ENCODE peak calls at places on chromosomes 12 and 14, in ten cellular contexts. X is CD4-positive, alpha-beta memory T cell; E is heart left ventricle; Y is CD8-positive, alpha-beta memory T cell; T is mammary epithelial cell; U is testis; C is PC-3; J is pancreas; W is tibial nerve; L is mesendoderm. O is an unnamed sample.
A peak's percentile ranks its signal among the peaks of the same experiment; 100 is the strongest.

GRCh38 chr14:54362089-54362504 is 34.7 kb upstream of the CDKN3 start:
- DNase-seq in X (no peak), E (no peak), Y (no peak), T (no peak), U (no peak), C (no peak), J (no peak), W (no peak), L (peak; percentile 34), O (no peak)

GRCh38 chr12:48779869-48780268 is 9.0 kb downstream of the ADCY6 start:
- DNase-seq in X (no peak), E (peak; percentile 89), Y (no peak), T (no peak), U (no peak), C (no peak), J (no peak), W (peak; percentile 17), L (no peak), O (no peak)

GRCh38 chr14:88385212-88386101 is at the start of gene SPATA7:
- DNase-seq in X (peak; percentile 70), E (peak; percentile 95), Y (peak; percentile 69), T (peak; percentile 81), U (peak; percentile 99), C (peak; percentile 93), J (peak; percentile 89), W (peak; percentile 91), L (peak; percentile 96), O (peak; percentile 88)

GRCh38 chr12:94609917-94610443 is 40.4 kb downstream of the TMCC3 start:
- DNase-seq in X (no peak), E (no peak), Y (no peak), T (no peak), U (no peak), C (no peak), J (no peak), W (no peak), L (no peak), O (no peak)

GRCh38 chr12:90839340-90839739 is 115.6 kb downstream of the CCER1 start:
- DNase-seq in X (no peak), E (no peak), Y (no peak), T (no peak), U (no peak), C (no peak), J (no peak), W (no peak), L (no peak), O (no peak)

GRCh38 chr12:117390866-117391265 is 29.4 kb upstream of the NOS1 start:
- DNase-seq in X (no peak), E (no peak), Y (no peak), T (no peak), U (no peak), C (no peak), J (no peak), W (no peak), L (no peak), O (no peak)

GRCh38 chr12:77229640-77230442 is 164.5 kb upstream of the E2F7 start:
- DNase-seq in X (no peak), E (no peak), Y (no peak), T (no peak), U (no peak), C (peak; percentile 6), J (no peak), W (no peak), L (peak; percentile 31), O (no peak)

GRCh38 chr12:39186744-39187143 is 256.2 kb downstream of the KIF21A start:
- DNase-seq in X (no peak), E (no peak), Y (no peak), T (no peak), U (peak; percentile 14), C (no peak), J (no peak), W (no peak), L (no peak), O (no peak)

GRCh38 chr14:98070521-98070920 is 1201.5 kb downstream of the BCL11B start:
- DNase-seq in X (no peak), E (no peak), Y (no peak), T (no peak), U (no peak), C (no peak), J (no peak), W (no peak), L (peak; percentile 5), O (peak; percentile 1)

GRCh38 chr14:98954347-98955000 is 317.5 kb downstream of the BCL11B start:
- DNase-seq in X (no peak), E (no peak), Y (no peak), T (no peak), U (no peak), C (no peak), J (no peak), W (no peak), L (no peak), O (no peak)

GRCh38 chr12:123142948-123143752 is 7.7 kb downstream of the PITPNM2 start:
- DNase-seq in X (no peak), E (no peak), Y (no peak), T (no peak), U (no peak), C (no peak), J (no peak), W (no peak), L (no peak), O (no peak)

GRCh38 chr12:123142518-123142840 is 8.4 kb downstream of the PITPNM2 start:
- DNase-seq in X (no peak), E (no peak), Y (no peak), T (no peak), U (no peak), C (no peak), J (no peak), W (no peak), L (no peak), O (no peak)

GRCh38 chr12:123143753-123144461 is 7.0 kb downstream of the PITPNM2 start:
- DNase-seq in X (no peak), E (no peak), Y (no peak), T (no peak), U (no peak), C (no peak), J (no peak), W (no peak), L (no peak), O (no peak)

GRCh38 chr12:123148223-123148622 is 2.7 kb downstream of the PITPNM2 start:
- DNase-seq in X (no peak), E (no peak), Y (no peak), T (no peak), U (no peak), C (no peak), J (no peak), W (no peak), L (no peak), O (no peak)

GRCh38 chr12:123145211-123145610 is 5.7 kb downstream of the PITPNM2 start:
- DNase-seq in X (no peak), E (no peak), Y (no peak), T (no peak), U (no peak), C (no peak), J (no peak), W (no peak), L (no peak), O (no peak)
- H3K4me1 ChIP-seq in X (peaks cover 19% of the 10 kb centered on the region), E (peaks cover 52% of the 10 kb centered on the region), Y (peaks cover 27% of the 10 kb centered on the region), T (peaks cover 33% of the 10 kb centered on the region), U (peaks cover 52% of the 10 kb centered on the region), C (peaks cover 34% of the 10 kb centered on the region), J (peaks cover 9% of the 10 kb centered on the region), W (no peaks in the 10 kb centered on the region), L (no peaks in the 10 kb centered on the region), O (peaks cover 16% of the 10 kb centered on the region)

GRCh38 chr14:67821121-67821520 is 1.5 kb downstream of the RAD51B start:
- DNase-seq in X (no peak), E (no peak), Y (no peak), T (no peak), U (no peak), C (no peak), J (no peak), W (no peak), L (no peak), O (no peak)
- H3K4me3 ChIP-seq in X (no peak overlapping the region), E (no peak overlapping the region), Y (no peak overlapping the region), T (no peak overlapping the region), U (no peak overlapping the region), C (peak overlapping the region; percentile 91), J (no peak overlapping the region), W (no peak overlapping the region), L (no peak overlapping the region), O (peak overlapping the region; percentile 90)

GRCh38 chr14:74403619-74404417 is 22.2 kb downstream of the SYNDIG1L start:
- DNase-seq in X (no peak), E (no peak), Y (no peak), T (no peak), U (no peak), C (no peak), J (no peak), W (no peak), L (no peak), O (no peak)

GRCh38 chr14:74402264-74403251 is 23.5 kb downstream of the SYNDIG1L start:
- DNase-seq in X (no peak), E (no peak), Y (no peak), T (no peak), U (no peak), C (no peak), J (no peak), W (no peak), L (no peak), O (no peak)

GRCh38 chr14:74401504-74402241 is 24.3 kb downstream of the SYNDIG1L start:
- DNase-seq in X (peak; percentile 52), E (peak; percentile 35), Y (peak; percentile 71), T (no peak), U (peak; percentile 26), C (no peak), J (no peak), W (peak; percentile 9), L (peak; percentile 92), O (peak; percentile 73)

GRCh38 chr14:74400328-74400727 is 25.7 kb downstream of the SYNDIG1L start:
- DNase-seq in X (no peak), E (no peak), Y (no peak), T (no peak), U (no peak), C (no peak), J (no peak), W (no peak), L (peak; percentile 93), O (no peak)

DNA sequence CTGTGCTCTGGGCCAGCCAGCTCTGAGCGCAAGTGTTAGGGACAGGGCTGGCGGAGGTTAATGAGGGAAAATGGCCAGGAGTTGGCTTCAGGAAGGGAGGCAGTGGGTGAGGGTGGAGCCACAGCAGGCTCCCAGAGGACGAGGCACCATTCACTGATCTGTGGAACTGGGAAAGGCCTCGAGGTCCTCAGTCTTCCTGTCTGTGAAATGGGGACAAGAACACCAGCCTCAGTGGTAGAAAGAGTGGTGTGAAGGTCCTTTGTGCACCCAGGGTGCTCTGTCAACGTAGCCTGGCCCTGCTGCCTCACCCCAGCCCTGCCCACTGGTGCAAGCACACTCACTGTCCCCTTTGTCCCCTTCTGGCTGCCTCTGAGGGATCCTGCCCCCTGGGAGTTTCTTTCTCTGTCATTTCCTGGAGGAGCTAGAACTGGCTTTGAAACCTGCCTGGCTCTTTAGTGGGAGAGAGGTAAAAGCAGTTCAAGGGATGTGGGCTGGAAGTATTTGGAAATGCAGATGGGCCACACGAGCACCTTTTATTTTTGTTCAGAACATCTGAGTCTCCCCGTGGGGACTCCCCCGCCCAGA is 25.0 kb downstream of the SYNDIG1L start:
- DNase-seq in X (no peak), E (no peak), Y (no peak), T (no peak), U (no peak), C (no peak), J (no peak), W (no peak), L (peak; percentile 44), O (no peak)
- H3K27me3 ChIP-seq in X (no peaks in the 10 kb centered on the region), E (no peaks in the 10 kb centered on the region), Y (no peaks in the 10 kb centered on the region), T (peaks cover 2% of the 10 kb centered on the region), U (no peaks in the 10 kb centered on the region), C (peaks cover 50% of the 10 kb centered on the region), J (no peaks in the 10 kb centered on the region), W (no peaks in the 10 kb centered on the region), L (no peaks in the 10 kb centered on the region), O (peaks cover 15% of the 10 kb centered on the region)

GRCh38 chr14:49959822-49960408 is 67.0 kb downstream of the ARF6 start:
- DNase-seq in X (no peak), E (no peak), Y (no peak), T (no peak), U (no peak), C (no peak), J (no peak), W (no peak), L (no peak), O (no peak)
- H3K4me1 ChIP-seq in X (peaks cover 15% of the 10 kb centered on the region), E (peaks cover under 1% of the 10 kb centered on the region), Y (peaks cover 13% of the 10 kb centered on the region), T (peaks cover 26% of the 10 kb centered on the region), U (no peaks in the 10 kb centered on the region), C (peaks cover 30% of the 10 kb centered on the region), J (no peaks in the 10 kb centered on the region), W (no peaks in the 10 kb centered on the region), L (no peaks in the 10 kb centered on the region), O (no peaks in the 10 kb centered on the region)